ENCODE peak calls at places on chromosomes 1 and 21, in seven cellular contexts. X, F, Q, N, A, U and M are unnamed samples.

GRCh38 chr1:72557446-72558049 is 275.2 kb upstream of the NEGR1 start:
- DNase-seq in X (no peak), F (no peak), Q (no peak), N (no peak), A (no peak), U (no peak), M (no peak)

GRCh38 chr1:67166196-67166595 is at the start of gene IL23R:
- DNase-seq in X (no peak), F (no peak), Q (no peak), N (no peak), A (no peak), U (no peak), M (no peak)

GRCh38 chr1:85599076-85599491 is 18.5 kb downstream of the CCN1 start:
- DNase-seq in X (no peak), F (no peak), Q (no peak), N (no peak), A (no peak), U (no peak), M (no peak)

GRCh38 chr1:81682490-81682889 is 118.2 kb upstream of the ADGRL2 start:
- DNase-seq in X (no peak), F (no peak), Q (no peak), N (no peak), A (no peak), U (no peak), M (no peak)

GRCh38 chr1:52204696-52205095 is 62.8 kb downstream of the ZFYVE9 start:
- DNase-seq in X (no peak), F (no peak), Q (no peak), N (no peak), A (no peak), U (no peak), M (no peak)

GRCh38 chr1:244846653-244847052 is 11.2 kb downstream of the COX20 start:
- DNase-seq in X (no peak), F (no peak), Q (no peak), N (no peak), A (no peak), U (no peak), M (no peak)

GRCh38 chr1:177068011-177068410 is 96.5 kb downstream of the ASTN1 start:
- DNase-seq in X (no peak), F (no peak), Q (no peak), N (no peak), A (no peak), U (no peak), M (no peak)

GRCh38 chr1:107545056-107545597 is 404.3 kb downstream of the NTNG1 start:
- DNase-seq in X (no peak), F (no peak), Q (no peak), N (no peak), A (no peak), U (no peak), M (no peak)

GRCh38 chr1:7250826-7251800 is 465.9 kb downstream of the CAMTA1 start:
- DNase-seq in X (no peak), F (no peak), Q (no peak), N (no peak), A (no peak), U (no peak), M (no peak)

GRCh38 chr1:60847855-60848582 is 234.3 kb upstream of the NFIA start:
- DNase-seq in X (no peak), F (no peak), Q (no peak), N (no peak), A (no peak), U (no peak), M (no peak)

GRCh38 chr1:6419397-6419802 is 319 bp downstream of the HES2 start:
- DNase-seq in X (no peak), F (no peak), Q (no peak), N (no peak), A (no peak), U (no peak), M (no peak)

GRCh38 chr1:204415351-204415750 is 3.7 kb upstream of the PPP1R15B start:
- DNase-seq in X (no peak), F (no peak), Q (no peak), N (no peak), A (no peak), U (no peak), M (no peak)

GRCh38 chr1:101237229-101237837 is 514 bp downstream of the S1PR1 start:
- DNase-seq in X (no peak), F (no peak), Q (no peak), N (no peak), A (no peak), U (no peak), M (no peak)

GRCh38 chr1:4624141-4624715 is 30.2 kb upstream of the AJAP1 start:
- DNase-seq in X (peak), F (no peak), Q (no peak), N (peak), A (no peak), U (no peak), M (no peak)

GRCh38 chr1:232868793-232869491 is 63.7 kb downstream of the MAP10 start:
- DNase-seq in X (no peak), F (no peak), Q (no peak), N (no peak), A (peak), U (peak), M (peak)

GRCh38 chr1:109112652-109113285 is 1.1 kb upstream of the ELAPOR1 start:
- DNase-seq in X (peak), F (peak), Q (peak), N (peak), A (peak), U (peak), M (peak)

GRCh38 chr1:151994956-151995355 is 1.3 kb upstream of the S100A10 start:
- DNase-seq in X (no peak), F (no peak), Q (no peak), N (no peak), A (peak), U (no peak), M (no peak)

GRCh38 chr1:179081696-179082307 is at the start of gene TOR3A:
- DNase-seq in X (peak), F (peak), Q (peak), N (peak), A (peak), U (peak), M (peak)
- TF ChIP-seq POLR2A in X (peak), F (peak), Q (peak), N (peak), A (no peak), U (peak), M (peak)

DNA sequence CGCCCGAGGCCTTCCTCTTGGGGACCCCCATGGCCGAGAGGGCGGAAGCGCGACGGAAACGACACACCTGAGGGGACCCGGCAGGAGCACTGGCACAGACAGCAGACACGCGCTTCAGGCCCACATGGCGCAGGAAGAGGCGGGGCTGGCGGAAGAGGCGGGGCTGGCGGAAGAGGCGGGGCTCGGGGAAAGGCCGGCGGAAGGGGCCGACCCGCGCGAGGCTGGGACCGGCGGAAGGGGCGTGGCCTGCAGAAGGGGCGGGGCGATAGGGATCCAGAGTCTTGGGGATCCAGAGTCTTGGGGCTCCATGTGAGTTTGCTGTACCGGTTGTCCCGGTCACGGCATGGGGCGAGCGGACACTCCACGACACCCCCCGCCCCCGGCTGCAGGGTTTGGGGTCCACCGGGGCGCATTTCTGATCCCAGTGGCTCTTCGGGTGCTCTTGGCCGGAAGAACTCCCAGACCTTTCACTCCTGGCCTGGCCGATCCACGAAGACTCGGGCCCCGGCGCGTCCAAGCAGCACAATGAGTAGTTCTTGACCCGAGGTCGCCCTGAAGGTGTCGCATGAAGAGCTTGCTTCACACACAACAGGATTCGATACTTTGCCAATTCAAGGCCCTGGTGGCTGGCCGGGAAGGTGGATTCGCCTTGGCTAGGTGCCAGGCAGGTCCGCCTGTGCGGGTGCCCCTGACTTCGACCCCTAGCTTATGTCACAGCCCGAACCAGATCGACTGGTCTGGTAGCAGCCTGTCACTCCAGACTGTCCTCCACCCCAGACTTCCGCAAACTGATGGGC is at the start of gene URB1:
- DNase-seq in X (peak), F (peak), Q (peak), N (peak), A (peak), U (peak), M (peak)
- TF ChIP-seq POLR2A in X (peak), F (peak), Q (peak), N (peak), A (peak), U (peak), M (peak)

GRCh38 chr1:154626456-154627246 is 18.7 kb upstream of the ADAR start:
- DNase-seq in X (no peak), F (no peak), Q (no peak), N (peak), A (no peak), U (no peak), M (no peak)

GRCh38 chr1:154624756-154625643 is 17.0 kb upstream of the ADAR start:
- DNase-seq in X (no peak), F (no peak), Q (no peak), N (no peak), A (no peak), U (no peak), M (no peak)

GRCh38 chr1:154627247-154628121 is 19.5 kb upstream of the ADAR start:
- DNase-seq in X (peak), F (peak), Q (peak), N (peak), A (peak), U (peak), M (peak)

GRCh38 chr1:154628122-154628405 is 20.1 kb upstream of the ADAR start:
- DNase-seq in X (no peak), F (no peak), Q (no peak), N (no peak), A (no peak), U (no peak), M (no peak)

GRCh38 chr1:154629160-154630073 is 21.4 kb upstream of the ADAR start:
- DNase-seq in X (no peak), F (no peak), Q (no peak), N (no peak), A (no peak), U (no peak), M (no peak)
- TF ChIP-seq POLR2A in X (no peak), F (no peak), Q (no peak), N (no peak), A (no peak), U (no peak), M (no peak)

DNA sequence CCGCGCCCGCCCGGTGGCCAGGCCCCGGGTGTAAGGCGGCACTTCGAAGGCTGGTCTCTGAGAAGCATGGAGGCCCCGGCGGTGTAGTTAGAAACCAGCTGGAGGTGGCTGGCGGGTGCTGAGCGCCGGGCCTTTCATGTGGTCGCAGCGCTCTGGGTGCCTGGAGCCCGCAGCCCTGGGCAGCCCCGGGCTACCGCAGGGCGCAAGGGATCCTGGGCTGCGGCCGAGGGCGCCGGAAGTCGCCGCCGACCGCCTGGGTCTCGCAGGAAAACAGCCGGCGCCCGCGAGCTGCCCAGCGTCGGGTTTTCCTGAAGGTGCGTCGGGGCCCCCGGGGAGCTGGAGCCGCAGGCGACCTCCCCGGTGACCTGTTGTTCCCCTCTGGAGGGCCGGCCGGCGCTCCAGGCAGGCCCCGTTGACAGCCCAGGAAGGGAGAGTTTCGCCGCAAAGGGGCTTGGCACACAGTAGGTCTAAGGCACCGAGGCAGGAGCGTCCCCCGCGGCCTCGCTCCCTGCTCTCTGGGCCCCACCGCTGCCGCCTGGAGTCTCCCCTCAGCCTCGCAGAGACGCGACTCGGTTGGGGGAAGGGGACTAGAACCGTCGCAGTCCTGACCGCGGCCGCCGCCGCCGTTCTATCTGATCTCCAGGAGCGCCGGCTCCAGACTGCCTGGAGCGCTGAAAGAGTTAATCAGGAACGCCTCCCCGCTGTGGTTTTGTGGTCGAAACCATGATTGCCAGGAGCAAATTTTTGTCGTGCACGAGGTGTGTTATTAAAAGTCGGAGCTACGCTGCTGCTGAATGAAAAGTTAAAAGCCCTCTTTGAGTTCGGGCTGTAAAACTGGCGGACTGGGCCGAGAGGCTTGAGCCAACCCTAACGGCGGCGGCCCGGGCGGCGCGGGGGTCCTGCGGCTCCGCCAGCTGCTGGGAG is 2.8 kb downstream of the GRHL3 start:
- DNase-seq in X (peak), F (peak), Q (peak), N (peak), A (peak), U (peak), M (peak)
- TF ChIP-seq POLR2A in X (no peak), F (no peak), Q (no peak), N (no peak), A (no peak), U (no peak), M (no peak)

GRCh38 chr1:183022202-183023145 is 746 bp upstream of the LAMC1 start:
- DNase-seq in X (peak), F (peak), Q (peak), N (peak), A (peak), U (peak), M (peak)

GRCh38 chr1:183021405-183022201 is 1.6 kb upstream of the LAMC1 start:
- DNase-seq in X (no peak), F (no peak), Q (no peak), N (no peak), A (no peak), U (no peak), M (no peak)

GRCh38 chr1:183024352-183025337 is 1.4 kb downstream of the LAMC1 start:
- DNase-seq in X (no peak), F (no peak), Q (no peak), N (no peak), A (no peak), U (no peak), M (no peak)

GRCh38 chr1:183023601-183024351 is 556 bp downstream of the LAMC1 start:
- DNase-seq in X (peak), F (peak), Q (peak), N (peak), A (peak), U (peak), M (peak)

GRCh38 chr1:183023146-183023600 is at the start of gene LAMC1:
- DNase-seq in X (peak), F (peak), Q (peak), N (peak), A (no peak), U (peak), M (peak)
- TF ChIP-seq POLR2A in X (no peak), F (no peak), Q (no peak), N (no peak), A (peak), U (no peak), M (peak)